ENCODE peak calls at places on chromosomes 2 and 18, in seven cellular contexts. L, T, V, K, D, R and S are unnamed samples.

GRCh38 chr18:8029061-8029460 is 461.9 kb downstream of the PTPRM start:
- DNase-seq in L (no peak), T (no peak), V (no peak), K (no peak), D (no peak), R (no peak), S (no peak)

GRCh38 chr2:241858206-241859016 is at the start of gene PDCD1:
- DNase-seq in L (no peak), T (no peak), V (no peak), K (no peak), D (peak; percentile 4), R (no peak), S (no peak)

GRCh38 chr2:218429951-218430692 is 11.2 kb downstream of the VIL1 start:
- DNase-seq in L (no peak), T (no peak), V (no peak), K (no peak), D (no peak), R (no peak), S (no peak)

GRCh38 chr18:13136056-13136688 is 82.4 kb upstream of the LDLRAD4 start:
- DNase-seq in L (no peak), T (peak; percentile 11), V (no peak), K (peak; percentile 56), D (no peak), R (no peak), S (no peak)

GRCh38 chr2:189249171-189249570 is 69.6 kb upstream of the COL5A2 start:
- DNase-seq in L (no peak), T (peak; percentile 78), V (no peak), K (no peak), D (no peak), R (no peak), S (no peak)

GRCh38 chr2:3223080-3223923 is 154.3 kb downstream of the EIPR1 start:
- DNase-seq in L (no peak), T (peak; percentile 79), V (no peak), K (peak; percentile 9), D (no peak), R (peak; percentile 85), S (no peak)

GRCh38 chr2:238378230-238379095 is 48.3 kb upstream of the ASB1 start:
- DNase-seq in L (no peak), T (no peak), V (no peak), K (no peak), D (no peak), R (no peak), S (no peak)

GRCh38 chr2:152513681-152514080 is 178.7 kb downstream of the FMNL2 start:
- DNase-seq in L (no peak), T (peak; percentile 84), V (peak; percentile 83), K (no peak), D (no peak), R (no peak), S (no peak)

GRCh38 chr18:21191596-21192307 is 50.3 kb upstream of the GREB1L start:
- DNase-seq in L (no peak), T (peak; percentile 78), V (peak; percentile 42), K (peak; percentile 62), D (peak; percentile 69), R (peak; percentile 83), S (no peak)

GRCh38 chr2:107202962-107203591 is 317.1 kb upstream of the ST6GAL2 start:
- DNase-seq in L (no peak), T (no peak), V (no peak), K (no peak), D (no peak), R (no peak), S (no peak)

GRCh38 chr2:26068602-26069298 is 34.9 kb downstream of the RAB10 start:
- DNase-seq in L (no peak), T (peak; percentile 91), V (peak; percentile 81), K (peak; percentile 78), D (no peak), R (no peak), S (no peak)

GRCh38 chr18:49652841-49653240 is 91.0 kb downstream of the LIPG start:
- DNase-seq in L (no peak), T (no peak), V (no peak), K (no peak), D (no peak), R (no peak), S (no peak)

GRCh38 chr18:58842978-58843661 is 21.6 kb upstream of the ZNF532 start:
- DNase-seq in L (no peak), T (no peak), V (no peak), K (no peak), D (no peak), R (peak; percentile 33), S (no peak)

GRCh38 chr18:79859314-79859713 is 61.6 kb downstream of the KCNG2 start:
- DNase-seq in L (no peak), T (no peak), V (no peak), K (no peak), D (no peak), R (no peak), S (no peak)

GRCh38 chr2:221289389-221289788 is 282.7 kb downstream of the EPHA4 start:
- DNase-seq in L (no peak), T (no peak), V (no peak), K (no peak), D (no peak), R (no peak), S (no peak)

GRCh38 chr2:235406420-235406819 is 87.4 kb upstream of the AGAP1 start:
- DNase-seq in L (no peak), T (no peak), V (no peak), K (no peak), D (no peak), R (no peak), S (no peak)

GRCh38 chr2:138771534-138771933 is 8.7 kb downstream of the NXPH2 start:
- DNase-seq in L (no peak), T (no peak), V (no peak), K (no peak), D (no peak), R (no peak), S (no peak)

GRCh38 chr2:201996006-201996405 is 37.6 kb upstream of the FZD7 start:
- DNase-seq in L (no peak), T (no peak), V (no peak), K (no peak), D (no peak), R (no peak), S (no peak)

GRCh38 chr2:182649316-182649715 is 66.7 kb upstream of the DNAJC10 start:
- DNase-seq in L (peak; percentile 54), T (peak; percentile 58), V (peak; percentile 64), K (peak; percentile 43), D (peak; percentile 29), R (peak; percentile 43), S (no peak)

GRCh38 chr2:172148246-172148645 is 45.5 kb upstream of the DLX2 start:
- DNase-seq in L (no peak), T (no peak), V (no peak), K (no peak), D (no peak), R (no peak), S (no peak)

GRCh38 chr2:132547089-132547687 is 122.8 kb downstream of the LYPD1 start:
- DNase-seq in L (no peak), T (peak; percentile 88), V (peak; percentile 77), K (peak; percentile 59), D (peak; percentile 76), R (peak; percentile 89), S (no peak)

GRCh38 chr18:54149078-54149697 is 75.3 kb downstream of the MBD2 start:
- DNase-seq in L (no peak), T (peak; percentile 97), V (peak; percentile 83), K (no peak), D (no peak), R (peak; percentile 43), S (peak; percentile 25)

GRCh38 chr18:12890964-12891363 is 6.9 kb upstream of the PTPN2 start:
- DNase-seq in L (no peak), T (no peak), V (no peak), K (no peak), D (no peak), R (no peak), S (no peak)

GRCh38 chr2:85549826-85550225 is 10.9 kb downstream of the MAT2A start:
- DNase-seq in L (no peak), T (peak; percentile 96), V (no peak), K (no peak), D (no peak), R (no peak), S (no peak)

GRCh38 chr2:120899799-120900198 is 164.1 kb downstream of the GLI2 start:
- DNase-seq in L (no peak), T (no peak), V (no peak), K (no peak), D (no peak), R (no peak), S (no peak)

GRCh38 chr2:35548171-35548570 is 807.4 kb upstream of the CRIM1 start:
- DNase-seq in L (no peak), T (peak; percentile 27), V (no peak), K (no peak), D (no peak), R (no peak), S (no peak)

GRCh38 chr2:215920244-215921100 is 92.9 kb downstream of the MREG start:
- DNase-seq in L (no peak), T (peak; percentile 94), V (peak; percentile 74), K (peak; percentile 68), D (peak; percentile 67), R (peak; percentile 84), S (peak; percentile 31)

GRCh38 chr18:59547691-59548182 is 149.5 kb downstream of the CCBE1 start:
- DNase-seq in L (no peak), T (peak; percentile 82), V (peak; percentile 17), K (no peak), D (no peak), R (no peak), S (no peak)

GRCh38 chr2:28598484-28598883 is 102.6 kb downstream of the PLB1 start:
- DNase-seq in L (no peak), T (no peak), V (no peak), K (no peak), D (no peak), R (no peak), S (no peak)

GRCh38 chr2:97718051-97718882 is 4.9 kb downstream of the ZAP70 start:
- DNase-seq in L (no peak), T (no peak), V (no peak), K (peak; percentile 43), D (no peak), R (no peak), S (no peak)